ENCODE peak calls at places on chromosome 17, in four cellular contexts. C is tibial nerve; F is activated CD4-positive, alpha-beta T cell treated with anti-CD3 and anti-CD28 coated beads, Interleukin-2, amount 50 U/mL, for 1 hour; L is caudate nucleus. I is an unnamed sample.
A peak's percentile ranks its signal among the peaks of the same experiment; 100 is the strongest.

GRCh38 chr17:75720656-75721462 is at the start of gene ITGB4:
- DNase-seq in L (peak; percentile 49), C (peak; percentile 50), F (peak; percentile 70), I (peak; percentile 86)

GRCh38 chr17:28159004-28159403 is 116.5 kb downstream of the NLK start:
- DNase-seq in L (no peak), C (no peak), F (no peak), I (no peak)

GRCh38 chr17:18129041-18129502 is 20.5 kb downstream of the MYO15A start:
- DNase-seq in F (no peak), C (no peak), L (no peak), I (peak; percentile 97)

GRCh38 chr17:48016112-48016511 is 21.5 kb downstream of the COPZ2 start:
- DNase-seq in F (no peak), L (no peak), C (no peak), I (peak; percentile 86)

GRCh38 chr17:50268632-50269287 is 5.5 kb upstream of the TMEM92 start:
- DNase-seq in C (no peak), L (no peak), F (no peak), I (peak; percentile 83)

GRCh38 chr17:4999429-5000093 is 1.8 kb downstream of the KIF1C start:
- DNase-seq in L (no peak), F (no peak), C (no peak), I (peak; percentile 79)

GRCh38 chr17:77425791-77426641 is 285.2 kb downstream of the SEC14L1 start:
- DNase-seq in F (no peak), C (peak; percentile 71), L (no peak), I (peak; percentile 92)

GRCh38 chr17:70820276-70820675 is 650.9 kb downstream of the KCNJ2 start:
- DNase-seq in F (no peak), L (no peak), C (no peak), I (no peak)

GRCh38 chr17:40287159-40287493 is 553 bp upstream of the CDC6 start:
- DNase-seq in C (no peak), L (no peak), F (no peak), I (no peak)

GRCh38 chr17:2545393-2545792 is 33.7 kb upstream of the METTL16 start:
- DNase-seq in L (no peak), C (no peak), F (no peak), I (no peak)

GRCh38 chr17:77288115-77288619 is 147.4 kb downstream of the SEC14L1 start:
- DNase-seq in C (no peak), F (no peak), L (no peak), I (peak; percentile 57)

GRCh38 chr17:29838961-29839360 is 91.1 kb downstream of the SSH2 start:
- DNase-seq in L (no peak), C (no peak), F (no peak), I (peak; percentile 61)

GRCh38 chr17:12064395-12064794 is 43.7 kb downstream of the MAP2K4 start:
- DNase-seq in C (no peak), L (no peak), F (no peak), I (no peak)

GRCh38 chr17:35555695-35556094 is 4.9 kb downstream of the SLFN14 start:
- DNase-seq in F (peak; percentile 3), C (no peak), L (no peak), I (no peak)

GRCh38 chr17:77286641-77287431 is 146.1 kb downstream of the SEC14L1 start:
- DNase-seq in L (no peak), C (no peak), F (no peak), I (peak; percentile 95)

GRCh38 chr17:69608808-69609494 is 194.5 kb downstream of the MAP2K6 start:
- DNase-seq in F (no peak), C (no peak), L (no peak), I (peak; percentile 86)

GRCh38 chr17:6365187-6365943 is 69.6 kb downstream of the AIPL1 start:
- DNase-seq in L (no peak), C (no peak), F (no peak), I (no peak)

GRCh38 chr17:65485388-65486299 is 75.8 kb downstream of the AXIN2 start:
- DNase-seq in L (no peak), F (no peak), C (no peak), I (peak; percentile 90)